ENCODE peak calls at places on chromosome 11, in four cellular contexts. Z is HepG2, N is H1, L is HCT116. I is an unnamed sample.

GRCh38 chr11:88326112-88326511 is 11.4 kb downstream of the CTSC start:
- DNase-seq in Z (no peak), L (no peak), N (no peak), I (no peak)

GRCh38 chr11:3637201-3637600 is 4.6 kb downstream of the ART5 start:
- DNase-seq in N (no peak), Z (no peak), L (no peak), I (no peak)

GRCh38 chr11:71250512-71251158 is 1.7 kb downstream of the SHANK2 start:
- DNase-seq in L (no peak), N (no peak), Z (no peak), I (no peak)

GRCh38 chr11:1873048-1873812 is 18.5 kb downstream of the PRR33 start:
- DNase-seq in L (no peak), Z (no peak), N (no peak), I (peak)

GRCh38 chr11:61855939-61856730 is 28.0 kb downstream of the FADS2 start:
- DNase-seq in N (no peak), Z (no peak), L (no peak), I (no peak)

GRCh38 chr11:61968758-61969390 is 1.4 kb upstream of the FTH1 start:
- DNase-seq in L (no peak), N (no peak), Z (no peak), I (no peak)

GRCh38 chr11:5719703-5720495 is 16.3 kb upstream of the OR56B1 start:
- DNase-seq in L (no peak), N (no peak), Z (no peak), I (no peak)

GRCh38 chr11:70481625-70482528 is 83.5 kb downstream of the CTTN start:
- DNase-seq in N (no peak), Z (no peak), L (peak), I (no peak)

GRCh38 chr11:20208622-20209090 is 48.4 kb upstream of the DBX1 start:
- DNase-seq in Z (no peak), N (peak), L (no peak), I (no peak)

GRCh38 chr11:123227763-123228488 is 32.9 kb upstream of the CLMP start:
- DNase-seq in N (no peak), L (no peak), Z (no peak), I (no peak)

GRCh38 chr11:18684267-18684666 is 14.3 kb upstream of the TMEM86A start:
- DNase-seq in L (no peak), Z (no peak), N (no peak), I (no peak)

GRCh38 chr11:76673164-76674142 is 2.9 kb upstream of the LRRC32 start:
- DNase-seq in Z (no peak), N (no peak), L (no peak), I (no peak)

GRCh38 chr11:125373426-125374391 is 122.4 kb downstream of the FEZ1 start:
- DNase-seq in Z (no peak), L (no peak), N (no peak), I (no peak)

GRCh38 chr11:117315285-117316196 is 515 bp downstream of the BACE1 start:
- DNase-seq in N (no peak), Z (no peak), L (no peak), I (peak)

GRCh38 chr11:34180045-34180813 is 74.8 kb downstream of the NAT10 start:
- DNase-seq in L (no peak), N (no peak), Z (no peak), I (no peak)

GRCh38 chr11:128814856-128815705 is 52.0 kb downstream of the KCNJ1 start:
- DNase-seq in L (no peak), Z (no peak), N (peak), I (no peak)

GRCh38 chr11:34184505-34185015 is 79.1 kb downstream of the NAT10 start:
- DNase-seq in Z (no peak), N (no peak), L (no peak), I (no peak)

GRCh38 chr11:69312418-69313399 is 18.8 kb downstream of the MYEOV start:
- DNase-seq in L (no peak), Z (no peak), N (no peak), I (no peak)

DNA sequence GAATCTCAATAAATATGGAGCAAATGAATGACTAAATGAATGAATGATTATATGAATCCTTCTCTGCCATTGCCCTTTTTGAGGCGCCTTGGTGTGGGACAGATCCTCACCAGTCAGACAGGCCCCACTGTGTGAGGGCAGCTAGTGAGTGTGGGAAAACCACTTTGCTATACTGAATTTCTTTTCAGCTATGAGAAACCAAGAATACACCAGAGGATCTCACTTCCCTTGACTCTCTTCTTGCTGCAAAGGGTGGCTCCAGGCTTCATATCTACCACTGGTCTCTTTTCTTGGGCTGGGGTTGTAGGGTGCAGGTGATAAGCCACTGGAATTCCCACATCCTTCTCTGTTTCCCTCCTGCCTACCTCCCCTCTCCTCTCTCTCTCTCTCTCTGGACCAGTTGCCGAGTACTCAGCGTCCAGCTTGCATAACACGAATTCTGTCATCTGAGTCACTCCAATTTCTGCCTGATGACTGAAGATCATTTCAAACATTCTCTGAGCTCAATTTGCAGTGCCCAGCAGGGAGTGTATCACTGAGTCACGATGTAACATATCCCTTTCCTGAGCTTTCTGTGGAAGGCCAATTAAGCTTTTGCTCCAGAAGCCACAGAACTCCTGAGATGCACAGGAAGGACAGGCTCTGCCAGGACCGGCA is 304.3 kb upstream of the NCAM1 start:
- DNase-seq in L (peak), N (no peak), Z (no peak), I (no peak)
- TF ChIP-seq JUND in L (no peak), N (no peak), Z (no peak), I (no peak)

GRCh38 chr11:65427691-65428577 is 5.3 kb downstream of the NEAT1 start:
- DNase-seq in N (no peak), Z (no peak), L (peak), I (no peak)
- TF ChIP-seq JUND in N (no peak), Z (no peak), L (no peak), I (peak)

GRCh38 chr11:115939104-115939503 is 434.9 kb upstream of the CADM1 start:
- DNase-seq in Z (no peak), N (no peak), L (no peak), I (no peak)
- TF ChIP-seq JUND in Z (no peak), N (no peak), L (no peak), I (no peak)

GRCh38 chr11:12303431-12304149 is 73.8 kb upstream of the PARVA start:
- DNase-seq in L (no peak), Z (no peak), N (no peak), I (no peak)
- TF ChIP-seq JUND in L (no peak), Z (no peak), N (no peak), I (no peak)